ENCODE peak calls at places on chromosomes 11 and 22, in ten cellular contexts. P, T, H, U, V, Q, K, W, N and R are unnamed samples.

GRCh38 chr22:23826510-23827350 is 12.1 kb downstream of the DERL3 start:
- DNase-seq in P (no peak), T (no peak), H (peak; percentile 87), U (no peak), V (no peak), Q (no peak), K (no peak), W (peak; percentile 39), N (no peak), R (no peak)

GRCh38 chr11:45204761-45205160 is 58.3 kb downstream of the PRDM11 start:
- DNase-seq in P (no peak), T (peak; percentile 30), H (no peak), U (no peak), V (no peak), Q (no peak), K (no peak), W (no peak), N (no peak), R (peak; percentile 60)

GRCh38 chr22:29539105-29539504 is 14.5 kb downstream of the THOC5 start:
- DNase-seq in P (peak; percentile 33), T (no peak), H (no peak), U (no peak), V (no peak), Q (no peak), K (no peak), W (no peak), N (no peak), R (no peak)

GRCh38 chr11:93648168-93648567 is 13.3 kb upstream of the CEP295 start:
- DNase-seq in P (peak; percentile 28), T (no peak), H (peak; percentile 10), U (no peak), V (no peak), Q (peak; percentile 46), K (peak; percentile 25), W (no peak), N (no peak), R (peak; percentile 74)

GRCh38 chr11:66612458-66612857 is 4.0 kb upstream of the RBM14 start:
- DNase-seq in P (no peak), T (no peak), H (no peak), U (no peak), V (no peak), Q (no peak), K (no peak), W (no peak), N (no peak), R (no peak)

GRCh38 chr11:119343726-119344125 is 2.8 kb downstream of the MFRP start:
- DNase-seq in P (no peak), T (no peak), H (no peak), U (no peak), V (no peak), Q (no peak), K (no peak), W (peak; percentile 20), N (no peak), R (no peak)

GRCh38 chr22:40332319-40332781 is 13.9 kb upstream of the ADSL start:
- DNase-seq in P (peak; percentile 88), T (no peak), H (peak; percentile 44), U (no peak), V (no peak), Q (no peak), K (no peak), W (no peak), N (no peak), R (peak; percentile 26)

GRCh38 chr11:36458129-36458918 is 51.7 kb downstream of the TRAF6 start:
- DNase-seq in P (no peak), T (no peak), H (no peak), U (no peak), V (no peak), Q (no peak), K (no peak), W (peak; percentile 73), N (no peak), R (no peak)

GRCh38 chr11:45577755-45578154 is 87.7 kb downstream of the CHST1 start:
- DNase-seq in P (no peak), T (peak; percentile 22), H (no peak), U (no peak), V (no peak), Q (no peak), K (no peak), W (no peak), N (no peak), R (peak; percentile 63)

GRCh38 chr11:19713221-19714092 is 820 bp downstream of the NAV2 start:
- DNase-seq in P (no peak), T (peak; percentile 43), H (no peak), U (no peak), V (peak; percentile 5), Q (no peak), K (no peak), W (peak; percentile 48), N (no peak), R (no peak)

GRCh38 chr22:38700271-38700788 is 413 bp downstream of the JOSD1 start:
- DNase-seq in P (peak; percentile 54), T (no peak), H (peak; percentile 48), U (no peak), V (no peak), Q (no peak), K (no peak), W (peak; percentile 86), N (no peak), R (peak; percentile 85)

GRCh38 chr11:396511-396947 is 2.5 kb downstream of the PKP3 start:
- DNase-seq in P (peak; percentile 13), T (peak; percentile 67), H (peak; percentile 37), U (no peak), V (no peak), Q (no peak), K (no peak), W (peak; percentile 47), N (no peak), R (peak; percentile 81)

GRCh38 chr22:47474895-47475294 is 712.4 kb downstream of the TBC1D22A start:
- DNase-seq in P (no peak), T (no peak), H (no peak), U (no peak), V (no peak), Q (no peak), K (no peak), W (no peak), N (no peak), R (no peak)

GRCh38 chr11:26457660-26458059 is 114.4 kb downstream of the MUC15 start:
- DNase-seq in P (no peak), T (no peak), H (no peak), U (no peak), V (no peak), Q (no peak), K (no peak), W (no peak), N (no peak), R (no peak)

GRCh38 chr11:108788565-108789199 is 123.8 kb downstream of the DDX10 start:
- DNase-seq in P (peak; percentile 61), T (peak; percentile 55), H (peak; percentile 63), U (no peak), V (no peak), Q (peak; percentile 38), K (no peak), W (no peak), N (no peak), R (peak; percentile 33)

GRCh38 chr11:63639195-63639832 is 25.1 kb upstream of the PLAAT3 start:
- DNase-seq in P (peak; percentile 33), T (no peak), H (peak; percentile 56), U (no peak), V (no peak), Q (no peak), K (no peak), W (no peak), N (no peak), R (no peak)

GRCh38 chr11:102831128-102831708 is 12.2 kb downstream of the MMP3 start:
- DNase-seq in P (peak; percentile 39), T (peak; percentile 72), H (peak; percentile 70), U (no peak), V (peak; percentile 26), Q (peak; percentile 23), K (no peak), W (peak; percentile 61), N (no peak), R (no peak)

GRCh38 chr11:36362902-36363301 is 66.8 kb downstream of the PRR5L start:
- DNase-seq in P (peak; percentile 97), T (peak; percentile 48), H (peak; percentile 31), U (no peak), V (no peak), Q (no peak), K (no peak), W (no peak), N (no peak), R (no peak)

GRCh38 chr11:4125141-4125540 is 30.5 kb downstream of the RRM1 start:
- DNase-seq in P (peak; percentile 67), T (no peak), H (peak; percentile 5), U (no peak), V (no peak), Q (no peak), K (no peak), W (no peak), N (no peak), R (no peak)

GRCh38 chr11:130206141-130206540 is 46.6 kb downstream of the ST14 start:
- DNase-seq in P (no peak), T (no peak), H (no peak), U (no peak), V (no peak), Q (no peak), K (no peak), W (peak; percentile 29), N (no peak), R (no peak)

GRCh38 chr11:96303067-96303466 is 39.9 kb downstream of the MAML2 start:
- DNase-seq in P (peak; percentile 77), T (no peak), H (peak; percentile 81), U (no peak), V (no peak), Q (no peak), K (no peak), W (no peak), N (no peak), R (no peak)

GRCh38 chr11:10669258-10670033 is 24.1 kb downstream of the IRAG1 start:
- DNase-seq in P (peak; percentile 69), T (peak; percentile 61), H (peak; percentile 70), U (no peak), V (no peak), Q (no peak), K (no peak), W (no peak), N (no peak), R (no peak)

GRCh38 chr11:117734596-117734995 is 62.4 kb downstream of the DSCAML1 start:
- DNase-seq in P (no peak), T (no peak), H (no peak), U (no peak), V (no peak), Q (no peak), K (peak; percentile 49), W (no peak), N (no peak), R (no peak)

GRCh38 chr11:133991101-133991500 is 34.3 kb upstream of the IGSF9B start:
- DNase-seq in P (no peak), T (no peak), H (no peak), U (no peak), V (no peak), Q (no peak), K (no peak), W (no peak), N (no peak), R (no peak)

GRCh38 chr22:37961062-37961461 is 7.6 kb downstream of the POLR2F start:
- DNase-seq in P (no peak), T (no peak), H (no peak), U (no peak), V (no peak), Q (no peak), K (no peak), W (no peak), N (no peak), R (no peak)

GRCh38 chr11:134332189-134332631 is 422 bp downstream of the GLB1L2 start:
- DNase-seq in P (no peak), T (no peak), H (no peak), U (peak; percentile 28), V (peak; percentile 43), Q (no peak), K (peak; percentile 35), W (no peak), N (no peak), R (peak; percentile 72)

GRCh38 chr22:41217553-41218157 is 12.5 kb downstream of the L3MBTL2 start:
- DNase-seq in P (peak; percentile 83), T (peak; percentile 54), H (peak; percentile 77), U (no peak), V (peak; percentile 61), Q (peak; percentile 68), K (no peak), W (peak; percentile 85), N (no peak), R (peak; percentile 45)

GRCh38 chr11:34302046-34302921 is 55.5 kb downstream of the ABTB2 start:
- DNase-seq in P (peak; percentile 98), T (peak; percentile 83), H (peak; percentile 96), U (no peak), V (no peak), Q (peak; percentile 74), K (no peak), W (no peak), N (peak; percentile 29), R (no peak)